ENCODE peak calls at places on chromosomes 1 and 21, in five cellular contexts. H is WTC11, Z is epithelial cell of esophagus, R is lower leg skin, F is upper lobe of left lung. Q is an unnamed sample.

GRCh38 chr1:62590255-62590969 is 6.9 kb upstream of the ANGPTL3 start:
- DNase-seq in H (no peak), Z (no peak), R (no peak), F (no peak), Q (no peak)

GRCh38 chr1:113677250-113678158 is 81.8 kb downstream of the PHTF1 start:
- DNase-seq in H (no peak), Z (peak; percentile 46), R (no peak), F (no peak), Q (no peak)

GRCh38 chr1:15454256-15454655 is 2.3 kb upstream of the CELA2A start:
- DNase-seq in H (no peak), Z (peak; percentile 41), R (no peak), F (no peak), Q (no peak)

GRCh38 chr1:79815115-79815514 is 808.6 kb upstream of the ADGRL4 start:
- DNase-seq in H (no peak), Z (no peak), R (no peak), F (no peak), Q (no peak)

GRCh38 chr1:198199105-198199504 is 42.3 kb downstream of the NEK7 start:
- DNase-seq in H (no peak), Z (peak; percentile 22), R (no peak), F (no peak), Q (no peak)

GRCh38 chr1:6373961-6374720 is 19.4 kb downstream of the ACOT7 start:
- DNase-seq in H (no peak), Z (peak; percentile 82), R (no peak), F (no peak), Q (no peak)

GRCh38 chr1:39317111-39317510 is 112.6 kb downstream of the MACF1 start:
- DNase-seq in H (no peak), Z (peak; percentile 27), R (no peak), F (no peak), Q (no peak)

GRCh38 chr1:243528459-243529120 is 272.7 kb downstream of the SDCCAG8 start:
- DNase-seq in H (no peak), Z (no peak), R (no peak), F (no peak), Q (no peak)

GRCh38 chr1:237677979-237678378 is 212.7 kb downstream of the ZP4 start:
- DNase-seq in H (no peak), Z (peak; percentile 48), R (no peak), F (no peak), Q (no peak)

GRCh38 chr21:36265431-36265830 is 54.6 kb upstream of the MORC3 start:
- DNase-seq in H (no peak), Z (no peak), R (no peak), F (no peak), Q (no peak)

GRCh38 chr1:67019600-67020136 is 34.3 kb downstream of the SLC35D1 start:
- DNase-seq in H (no peak), Z (peak; percentile 38), R (no peak), F (no peak), Q (no peak)

GRCh38 chr1:89822999-89823628 is 2.3 kb downstream of the LRRC8D start:
- DNase-seq in H (no peak), Z (peak; percentile 65), R (no peak), F (no peak), Q (no peak)

GRCh38 chr1:175802407-175803123 is 59.2 kb upstream of the TNR start:
- DNase-seq in H (peak; percentile 17), Z (no peak), R (no peak), F (no peak), Q (no peak)

GRCh38 chr1:170967042-170967910 is 31.9 kb downstream of the MROH9 start:
- DNase-seq in H (no peak), Z (peak; percentile 57), R (no peak), F (no peak), Q (no peak)

GRCh38 chr1:217721692-217722091 is 90.5 kb downstream of the SPATA17 start:
- DNase-seq in H (no peak), Z (peak; percentile 17), R (no peak), F (no peak), Q (no peak)

GRCh38 chr1:52726265-52727113 is at the start of gene ZYG11B:
- DNase-seq in H (peak; percentile 92), Z (peak; percentile 86), R (peak; percentile 89), F (peak; percentile 91), Q (peak; percentile 96)

GRCh38 chr1:44646711-44647110 is 27.6 kb downstream of the TMEM53 start:
- DNase-seq in H (no peak), Z (peak; percentile 19), R (no peak), F (no peak), Q (no peak)

GRCh38 chr1:923131-923990 is at the start of gene SAMD11:
- DNase-seq in H (peak; percentile 64), Z (peak; percentile 87), R (no peak), F (peak; percentile 70), Q (peak; percentile 91)
- TF ChIP-seq CTCF in H (no peak), Z (no peak), R (no peak), F (no peak), Q (no peak)

DNA sequence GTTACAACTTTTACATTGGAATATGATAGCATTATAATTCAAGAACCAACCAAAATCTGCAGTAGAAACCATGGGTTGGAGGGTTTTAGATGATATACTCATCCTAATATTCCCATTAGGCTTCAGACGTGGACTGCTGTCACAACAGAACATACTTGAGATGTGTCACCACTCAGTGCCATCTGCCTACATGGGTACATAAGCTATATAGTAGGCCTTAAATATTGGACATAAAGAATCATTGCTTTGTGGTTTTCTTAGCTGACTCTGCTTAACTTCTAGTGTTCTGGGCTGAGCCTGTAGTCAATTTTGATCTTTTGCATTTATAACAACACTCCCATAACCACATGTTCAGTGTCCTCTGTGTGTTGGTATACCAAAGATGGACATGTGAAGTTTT is 14.1 kb downstream of the RAP1A start:
- DNase-seq in H (no peak), Z (no peak), R (no peak), F (no peak), Q (no peak)
- TF ChIP-seq CTCF in H (no peak), Z (no peak), R (no peak), F (no peak), Q (no peak)

DNA sequence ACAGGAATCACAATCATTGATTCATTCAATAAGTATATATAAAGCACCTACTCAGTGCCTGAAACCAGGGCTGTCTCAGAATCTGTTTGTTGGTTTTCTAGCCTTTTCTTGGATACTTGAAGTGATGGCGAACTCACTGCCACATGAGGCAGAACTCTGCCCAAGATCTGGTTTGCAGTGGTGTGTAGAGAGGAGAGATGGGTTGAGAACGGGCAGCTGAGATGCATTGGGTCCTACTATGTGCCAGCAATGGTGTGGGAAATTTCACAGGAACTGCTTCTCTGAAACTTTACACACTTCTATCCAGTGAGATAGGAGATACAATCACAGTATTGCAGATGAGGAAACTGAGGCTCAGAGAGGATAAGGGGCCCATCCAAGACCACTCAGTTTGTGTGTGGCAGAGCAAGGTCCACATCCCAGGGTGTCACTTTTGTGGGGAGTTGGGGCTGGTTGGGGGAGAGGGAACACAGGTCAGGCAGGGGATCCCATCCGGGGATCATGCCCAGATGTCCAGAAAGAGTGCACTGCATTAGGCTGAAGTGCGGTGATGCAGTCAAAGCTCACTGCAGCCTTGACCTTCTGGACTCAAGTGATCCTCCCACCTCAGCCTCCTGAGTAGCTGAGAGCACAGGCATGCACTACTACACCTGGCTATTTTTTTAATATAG is 83.7 kb upstream of the IFFO2 start:
- DNase-seq in H (no peak), Z (no peak), R (no peak), F (peak; percentile 2), Q (no peak)
- TF ChIP-seq CTCF in H (no peak), Z (no peak), R (no peak), F (no peak), Q (no peak)

DNA sequence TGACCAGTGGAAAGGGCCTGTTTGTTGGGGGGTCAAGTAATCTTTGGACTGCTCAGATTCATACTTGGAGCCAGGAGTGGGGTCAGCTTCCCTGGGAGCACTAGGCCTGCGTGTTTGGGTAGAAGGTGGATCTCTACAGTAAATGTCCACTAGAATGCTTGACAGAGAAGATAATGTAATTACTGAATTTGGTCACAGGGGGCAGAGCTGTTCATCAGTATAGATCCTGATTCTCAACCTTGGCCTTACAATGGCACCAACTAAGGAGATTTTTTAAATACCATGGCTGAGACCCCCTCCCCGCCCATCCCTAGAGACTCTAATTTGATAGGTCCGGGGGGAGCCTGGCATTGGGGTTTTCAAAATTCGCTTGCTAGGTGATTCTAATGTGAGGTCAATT is 217.5 kb upstream of the PLXNA2 start:
- DNase-seq in H (no peak), Z (peak; percentile 14), R (no peak), F (no peak), Q (no peak)
- TF ChIP-seq CTCF in H (peak; percentile 30), Z (peak; percentile 24), R (no peak), F (no peak), Q (peak; percentile 8)

GRCh38 chr1:1753607-1754005 is 24.7 kb downstream of the NADK start:
- DNase-seq in H (no peak), Z (no peak), R (no peak), F (no peak), Q (no peak)

GRCh38 chr1:1752190-1752589 is 26.1 kb downstream of the NADK start:
- DNase-seq in H (no peak), Z (no peak), R (no peak), F (peak; percentile 15), Q (no peak)

GRCh38 chr1:1754051-1754815 is 24.0 kb downstream of the NADK start:
- DNase-seq in H (no peak), Z (no peak), R (no peak), F (no peak), Q (no peak)

GRCh38 chr1:1755426-1755825 is 22.8 kb downstream of the NADK start:
- DNase-seq in H (no peak), Z (no peak), R (no peak), F (no peak), Q (no peak)

DNA sequence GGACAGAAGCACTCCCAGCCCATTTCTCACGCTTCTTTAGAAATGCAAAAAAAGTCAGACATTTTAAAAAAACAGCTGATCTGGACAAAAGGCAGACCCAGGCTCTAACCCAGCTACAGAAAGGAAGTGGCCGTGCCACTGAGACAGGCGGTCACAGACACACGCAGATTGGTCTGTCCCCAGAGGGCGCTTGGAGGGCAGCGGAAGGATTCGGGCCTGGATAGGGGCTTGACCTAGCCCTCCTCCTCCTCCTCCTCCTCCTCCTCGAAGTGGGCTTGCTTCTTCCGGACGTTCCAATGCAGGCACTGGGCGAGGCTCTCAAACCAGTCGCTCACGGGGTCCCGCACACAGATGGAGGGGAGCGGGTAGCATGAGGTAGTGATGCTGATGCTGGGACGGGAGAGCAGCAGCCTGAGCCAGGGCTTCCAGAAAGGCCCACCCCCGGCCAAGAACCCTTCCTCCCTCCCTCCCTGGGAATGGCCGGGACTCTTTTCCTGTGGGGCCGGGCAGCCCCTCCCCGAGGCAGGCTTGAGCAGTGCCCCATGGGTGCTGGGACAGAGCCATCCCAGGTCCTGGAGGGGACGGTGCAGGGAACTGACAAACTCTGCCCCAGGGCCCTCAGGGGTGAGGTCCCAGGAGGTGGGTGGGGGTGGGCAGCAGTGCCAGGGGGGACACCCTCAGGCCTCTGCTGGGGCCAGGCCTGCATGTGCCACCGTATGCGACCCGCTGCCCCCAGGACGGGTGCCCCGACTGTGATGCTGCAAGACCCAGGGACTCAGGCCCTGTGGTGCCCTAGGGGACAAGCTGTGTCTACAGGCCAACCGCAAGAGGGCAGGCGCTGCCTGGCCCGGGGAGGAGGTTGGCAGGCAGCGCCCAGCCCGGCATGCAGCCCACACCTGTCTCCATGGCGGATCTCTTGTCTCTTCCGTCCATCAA is 25.3 kb downstream of the NADK start:
- DNase-seq in H (no peak), Z (no peak), R (no peak), F (peak; percentile 19), Q (no peak)
- TF ChIP-seq CTCF in H (no peak), Z (no peak), R (no peak), F (no peak), Q (no peak)

DNA sequence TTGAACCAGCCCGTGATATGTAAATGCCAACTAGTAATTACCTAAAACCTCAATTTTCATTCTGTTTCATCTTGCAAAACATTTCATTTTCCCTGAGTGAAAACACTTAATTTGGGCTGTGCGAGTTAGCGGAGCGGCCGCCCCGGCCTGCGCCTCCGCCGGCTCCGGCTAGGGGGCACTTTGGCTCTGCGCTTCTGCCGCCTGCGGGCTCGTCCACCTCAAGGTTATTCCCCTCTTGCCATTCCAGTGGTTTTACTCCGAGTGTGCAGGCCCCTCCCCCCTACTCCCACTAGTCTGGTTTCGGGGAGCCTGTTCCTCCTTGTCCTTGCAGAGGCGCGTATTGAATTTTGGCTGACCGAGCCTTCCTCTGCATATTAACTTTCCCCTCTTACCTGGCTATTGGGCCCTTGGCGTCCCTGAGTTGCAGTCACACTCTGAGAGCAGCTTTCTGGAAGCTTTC is 55.6 kb downstream of the PEX14 start:
- DNase-seq in H (peak; percentile 87), Z (peak; percentile 76), R (no peak), F (peak; percentile 84), Q (peak; percentile 87)
- TF ChIP-seq CTCF in H (peak; percentile 47), Z (peak; percentile 76), R (no peak), F (peak; percentile 89), Q (peak; percentile 91)

Q was measured in osteocyte.